ENCODE peak calls at places on chromosomes 3 and 15, in eight cellular contexts. Q is WTC11, C is epithelial cell of esophagus, F is mucosa of descending colon, G is tibial nerve, A is chondrocyte, Y is uterus, J is epithelial cell of proximal tubule. W is an unnamed sample.

GRCh38 chr3:99543796-99544195 is 94.6 kb upstream of the COL8A1 start:
- DNase-seq in Q (no peak), C (no peak), F (no peak), G (no peak), A (no peak), Y (no peak), J (no peak), W (no peak)

GRCh38 chr3:170689218-170689874 is 103.5 kb upstream of the SLC7A14 start:
- DNase-seq in Q (peak; percentile 36), C (peak; percentile 97), F (no peak), G (no peak), A (no peak), Y (no peak), J (peak; percentile 70), W (no peak)

GRCh38 chr3:146100825-146101444 is 60.0 kb downstream of the PLOD2 start:
- DNase-seq in Q (no peak), C (no peak), F (no peak), G (no peak), A (no peak), Y (no peak), J (no peak), W (no peak)

GRCh38 chr15:78302579-78302978 is 3.2 kb upstream of the SKIC8 start:
- DNase-seq in Q (no peak), C (peak; percentile 47), F (no peak), G (no peak), A (no peak), Y (no peak), J (no peak), W (no peak)

GRCh38 chr3:45712434-45713110 is 23.4 kb downstream of the SACM1L start:
- DNase-seq in Q (no peak), C (no peak), F (no peak), G (no peak), A (no peak), Y (no peak), J (no peak), W (no peak)

GRCh38 chr3:95319921-95320494 is 1257.1 kb downstream of the NSUN3 start:
- DNase-seq in Q (no peak), C (peak; percentile 10), F (no peak), G (no peak), A (no peak), Y (no peak), J (no peak), W (no peak)

GRCh38 chr3:136698361-136698760 is 53.8 kb downstream of the STAG1 start:
- DNase-seq in Q (no peak), C (no peak), F (no peak), G (no peak), A (no peak), Y (no peak), J (no peak), W (no peak)

GRCh38 chr3:59425942-59426341 is 376.1 kb upstream of the CFAP20DC start:
- DNase-seq in Q (no peak), C (peak; percentile 44), F (no peak), G (no peak), A (no peak), Y (no peak), J (no peak), W (no peak)

GRCh38 chr3:126523745-126524428 is at the start of gene CHST13:
- DNase-seq in Q (peak; percentile 77), C (peak; percentile 60), F (peak; percentile 89), G (no peak), A (peak; percentile 85), Y (no peak), J (no peak), W (peak; percentile 75)

GRCh38 chr15:74460298-74460697 is 662 bp downstream of the UBL7 start:
- DNase-seq in Q (no peak), C (no peak), F (no peak), G (no peak), A (no peak), Y (no peak), J (no peak), W (no peak)

GRCh38 chr15:74461847-74462511 is 1.0 kb upstream of the UBL7 start:
- DNase-seq in Q (no peak), C (peak; percentile 12), F (no peak), G (no peak), A (no peak), Y (no peak), J (no peak), W (no peak)

GRCh38 chr15:74463634-74464033 is 2.7 kb upstream of the UBL7 start:
- DNase-seq in Q (no peak), C (no peak), F (no peak), G (no peak), A (no peak), Y (no peak), J (no peak), W (no peak)

GRCh38 chr15:74458473-74458872 is 2.5 kb downstream of the UBL7 start:
- DNase-seq in Q (no peak), C (no peak), F (no peak), G (no peak), A (no peak), Y (no peak), J (no peak), W (no peak)

GRCh38 chr15:74460903-74461846 is at the start of gene UBL7:
- DNase-seq in Q (peak; percentile 99), C (peak; percentile 98), F (peak; percentile 98), G (peak; percentile 94), A (peak; percentile 98), Y (peak; percentile 96), J (peak; percentile 58), W (peak; percentile 98)
- TF ChIP-seq CTCF in Q (no peak), C (peak; percentile 27), F (no peak), G (no peak), A (peak; percentile 62), Y (peak; percentile 28), J (peak; percentile 25), W (no peak)

GRCh38 chr15:39581501-39582285 is 814 bp downstream of the THBS1 start:
- DNase-seq in Q (peak; percentile 68), C (peak; percentile 69), F (peak; percentile 86), G (peak; percentile 48), A (no peak), Y (peak; percentile 70), J (no peak), W (peak; percentile 42)
- TF ChIP-seq CTCF in Q (no peak), C (peak; percentile 71), F (peak; percentile 31), G (peak; percentile 29), A (peak; percentile 73), Y (peak; percentile 56), J (peak; percentile 71), W (peak; percentile 13)

GRCh38 chr3:32948625-32949445 is 2.6 kb upstream of the CCR4 start:
- DNase-seq in Q (no peak), C (no peak), F (no peak), G (no peak), A (no peak), Y (no peak), J (no peak), W (no peak)

GRCh38 chr3:32946973-32947372 is 4.5 kb upstream of the CCR4 start:
- DNase-seq in Q (no peak), C (no peak), F (no peak), G (no peak), A (no peak), Y (no peak), J (no peak), W (no peak)

GRCh38 chr3:32940726-32941125 is 10.7 kb upstream of the CCR4 start:
- DNase-seq in Q (no peak), C (no peak), F (no peak), G (no peak), A (no peak), Y (no peak), J (no peak), W (no peak)

GRCh38 chr3:32947466-32948238 is 3.8 kb upstream of the CCR4 start:
- DNase-seq in Q (peak; percentile 95), C (peak; percentile 90), F (peak; percentile 87), G (peak; percentile 58), A (no peak), Y (peak; percentile 61), J (peak; percentile 31), W (peak; percentile 87)

GRCh38 chr3:32945136-32945535 is 6.3 kb upstream of the CCR4 start:
- DNase-seq in Q (no peak), C (peak; percentile 93), F (no peak), G (no peak), A (no peak), Y (no peak), J (no peak), W (no peak)
- TF ChIP-seq CTCF in Q (no peak), C (no peak), F (no peak), G (no peak), A (no peak), Y (no peak), J (no peak), W (no peak)

GRCh38 chr15:57307527-57308193 is 68.6 kb upstream of the CGNL1 start:
- DNase-seq in Q (no peak), C (no peak), F (no peak), G (no peak), A (peak; percentile 56), Y (no peak), J (no peak), W (no peak)

GRCh38 chr15:57305009-57305408 is 71.3 kb upstream of the CGNL1 start:
- DNase-seq in Q (no peak), C (no peak), F (no peak), G (no peak), A (no peak), Y (no peak), J (no peak), W (no peak)

GRCh38 chr15:57310876-57311275 is 65.4 kb upstream of the CGNL1 start:
- DNase-seq in Q (no peak), C (no peak), F (no peak), G (no peak), A (peak; percentile 53), Y (no peak), J (no peak), W (no peak)

GRCh38 chr15:57306305-57306943 is 69.9 kb upstream of the CGNL1 start:
- DNase-seq in Q (peak; percentile 98), C (peak; percentile 61), F (peak; percentile 96), G (peak; percentile 91), A (no peak), Y (peak; percentile 77), J (no peak), W (peak; percentile 98)

GRCh38 chr15:57306944-57307411 is 69.3 kb upstream of the CGNL1 start:
- DNase-seq in Q (no peak), C (no peak), F (peak; percentile 63), G (no peak), A (peak; percentile 86), Y (no peak), J (no peak), W (no peak)
- TF ChIP-seq CTCF in Q (peak; percentile 4), C (no peak), F (no peak), G (no peak), A (peak; percentile 56), Y (no peak), J (no peak), W (no peak)

W was measured in glutamatergic neuron.